ENCODE peak calls at places on chromosome 5, in ten cellular contexts. G, Z, R, M, D, J, V, K, A and F are unnamed samples.

GRCh38 chr5:28862860-28863196 is 1824.4 kb upstream of the CDH9 start:
- DNase-seq in G (no peak), Z (no peak), R (no peak), M (no peak), D (no peak), J (peak; percentile 18), V (no peak), K (no peak), A (no peak), F (no peak)

GRCh38 chr5:91443761-91444467 is 60.8 kb upstream of the ARRDC3 start:
- DNase-seq in G (no peak), Z (no peak), R (no peak), M (no peak), D (no peak), J (no peak), V (no peak), K (no peak), A (no peak), F (no peak)

GRCh38 chr5:146165469-146165868 is 17.0 kb downstream of the LARS1 start:
- DNase-seq in G (no peak), Z (no peak), R (no peak), M (no peak), D (no peak), J (no peak), V (no peak), K (no peak), A (no peak), F (no peak)

GRCh38 chr5:10756539-10756938 is 4.5 kb downstream of the DAP start:
- DNase-seq in G (no peak), Z (no peak), R (peak; percentile 36), M (no peak), D (no peak), J (no peak), V (no peak), K (no peak), A (no peak), F (no peak)

GRCh38 chr5:171617268-171617667 is 168.3 kb upstream of the SMIM23 start:
- DNase-seq in G (no peak), Z (no peak), R (no peak), M (no peak), D (no peak), J (no peak), V (no peak), K (no peak), A (peak; percentile 38), F (no peak)

GRCh38 chr5:175896641-175897040 is 25.3 kb downstream of the CPLX2 start:
- DNase-seq in G (no peak), Z (no peak), R (no peak), M (no peak), D (no peak), J (no peak), V (no peak), K (no peak), A (no peak), F (no peak)

GRCh38 chr5:127898551-127899213 is 184.9 kb upstream of the SLC12A2 start:
- DNase-seq in G (no peak), Z (no peak), R (no peak), M (no peak), D (no peak), J (no peak), V (no peak), K (no peak), A (no peak), F (no peak)

GRCh38 chr5:39191216-39191615 is 28.1 kb downstream of the FYB1 start:
- DNase-seq in G (no peak), Z (no peak), R (no peak), M (peak; percentile 12), D (no peak), J (no peak), V (no peak), K (peak; percentile 13), A (no peak), F (no peak)

GRCh38 chr5:170920196-170920595 is 58.4 kb downstream of the RANBP17 start:
- DNase-seq in G (no peak), Z (no peak), R (no peak), M (no peak), D (no peak), J (no peak), V (no peak), K (no peak), A (no peak), F (no peak)

GRCh38 chr5:78771260-78772240 is 123.0 kb upstream of the LHFPL2 start:
- DNase-seq in G (no peak), Z (no peak), R (no peak), M (no peak), D (peak; percentile 66), J (no peak), V (no peak), K (peak; percentile 38), A (no peak), F (peak; percentile 71)
- TF ChIP-seq EP300 in G (no peak), Z (no peak), R (no peak), M (no peak), D (no peak), J (no peak), V (no peak), K (peak; percentile 98), A (no peak), F (no peak)

GRCh38 chr5:148486456-148486855 is 102.7 kb downstream of the FBXO38 start:
- DNase-seq in G (no peak), Z (no peak), R (no peak), M (no peak), D (no peak), J (no peak), V (no peak), K (no peak), A (no peak), F (no peak)

GRCh38 chr5:148482196-148482595 is 98.4 kb downstream of the FBXO38 start:
- DNase-seq in G (no peak), Z (no peak), R (no peak), M (no peak), D (no peak), J (no peak), V (no peak), K (no peak), A (no peak), F (no peak)

GRCh38 chr5:148483750-148484149 is 100.0 kb downstream of the FBXO38 start:
- DNase-seq in G (no peak), Z (no peak), R (no peak), M (no peak), D (no peak), J (no peak), V (no peak), K (no peak), A (no peak), F (no peak)

GRCh38 chr5:148484651-148485050 is 100.9 kb downstream of the FBXO38 start:
- DNase-seq in G (no peak), Z (no peak), R (no peak), M (no peak), D (no peak), J (no peak), V (no peak), K (no peak), A (no peak), F (no peak)

DNA sequence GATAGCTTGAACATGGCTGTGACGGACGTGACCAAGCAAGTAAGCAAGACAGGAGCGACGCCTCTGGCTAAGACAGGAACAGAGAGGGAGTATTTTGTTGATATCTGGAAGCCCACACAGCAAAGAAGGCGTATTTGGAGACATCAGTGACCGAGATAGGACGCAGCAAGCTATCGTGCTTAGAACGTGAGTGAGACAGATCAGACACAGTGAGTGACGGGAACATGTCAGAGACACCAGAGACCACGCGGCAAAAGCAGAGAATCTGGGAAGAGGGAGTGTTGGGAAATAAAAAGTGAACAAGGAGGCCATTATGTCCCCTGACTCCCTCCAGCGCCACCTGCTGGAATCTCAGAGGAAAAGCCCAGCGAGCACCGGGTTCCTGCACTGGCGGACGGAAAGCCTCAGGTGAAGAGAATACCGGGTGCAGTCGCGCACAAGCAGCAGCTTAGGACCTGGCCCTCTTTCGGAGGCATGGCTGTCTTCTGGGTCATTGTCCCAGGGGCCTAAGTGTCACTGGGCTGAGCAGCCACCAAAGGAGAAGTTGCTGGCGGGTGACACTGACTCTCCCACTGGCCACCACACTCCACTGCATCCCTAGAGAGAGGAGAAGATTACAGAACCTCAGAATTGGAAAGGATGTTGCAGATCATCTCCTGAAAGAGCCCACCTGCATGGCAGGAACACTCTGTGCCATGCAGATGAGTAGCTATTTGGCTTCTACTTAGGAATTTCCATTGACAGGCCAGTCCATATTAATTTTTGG is 99.1 kb downstream of the FBXO38 start:
- DNase-seq in G (peak; percentile 25), Z (peak; percentile 49), R (peak; percentile 1), M (no peak), D (peak; percentile 58), J (peak; percentile 67), V (peak; percentile 66), K (peak; percentile 77), A (no peak), F (peak; percentile 28)
- TF ChIP-seq CTCF in G (peak; percentile 65), Z (peak; percentile 83), R (peak; percentile 74), M (peak; percentile 50), D (peak; percentile 54), J (peak; percentile 79), V (peak; percentile 75), K (peak; percentile 94), A (no peak), F (peak; percentile 25)

DNA sequence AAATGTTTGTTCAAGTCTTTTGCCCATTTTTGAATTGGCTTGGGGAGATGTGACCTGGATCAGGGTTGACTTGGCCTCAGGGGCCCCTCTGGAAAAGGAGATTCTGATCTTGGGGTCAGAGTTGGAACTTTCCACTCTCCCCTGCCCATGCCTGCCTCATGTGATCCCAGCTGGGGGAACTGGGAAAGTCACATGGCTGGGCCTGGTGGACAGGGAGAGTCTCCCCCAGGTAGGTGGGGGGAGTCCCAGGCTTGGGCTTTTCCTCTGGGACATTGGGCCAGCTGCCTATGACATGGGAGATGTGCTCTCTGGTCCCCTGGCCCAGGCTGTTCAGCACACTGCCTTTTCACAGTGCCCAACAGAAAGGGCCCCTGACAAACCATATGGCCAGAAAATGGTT is 60.7 kb downstream of the NDST1 start:
- DNase-seq in G (no peak), Z (no peak), R (no peak), M (no peak), D (no peak), J (no peak), V (no peak), K (no peak), A (no peak), F (no peak)
- TF ChIP-seq POLR2AphosphoS5 in G (no peak), Z (no peak), R (no peak), M (no peak), D (no peak), J (no peak), V (no peak), K (no peak), A (no peak), F (no peak)

DNA sequence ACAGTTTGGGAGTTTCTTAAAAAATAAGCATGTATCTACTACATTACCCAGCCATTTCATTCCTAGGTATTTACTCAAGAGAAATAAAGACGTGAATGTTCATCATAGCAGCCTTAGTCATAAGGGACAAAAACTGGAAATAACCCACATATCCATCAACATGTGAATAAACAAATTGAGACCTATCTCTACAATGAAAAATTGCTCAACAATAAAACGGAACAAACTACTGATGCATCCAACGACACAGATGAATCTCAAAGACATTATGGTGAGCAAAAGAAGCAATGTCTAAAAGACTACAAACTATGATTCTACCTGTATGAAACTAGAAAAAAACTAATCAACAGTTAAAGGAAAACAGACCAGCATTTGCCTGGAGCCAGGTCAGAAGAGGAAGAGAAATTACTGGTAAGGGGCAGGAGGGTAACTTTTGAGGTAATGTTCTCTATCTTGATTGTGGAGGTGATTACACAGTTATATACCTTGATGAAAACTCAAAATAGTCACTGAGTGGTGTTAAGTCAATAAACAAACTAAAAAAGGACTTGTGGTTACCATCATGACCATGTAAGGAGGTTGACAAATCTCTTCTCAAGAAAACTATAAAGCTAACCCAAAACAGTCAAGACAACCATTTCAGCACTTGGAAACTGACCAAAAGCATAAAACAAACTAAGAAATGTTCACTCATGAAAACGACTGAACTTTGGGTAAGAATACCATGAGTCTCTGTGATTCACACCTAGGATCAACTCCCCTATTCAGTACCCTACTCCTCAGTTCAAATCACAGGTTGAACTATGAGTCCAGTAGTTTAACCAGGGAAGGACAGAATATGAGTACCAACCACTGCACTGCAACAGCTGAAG is 10.4 kb downstream of the UIMC1 start:
- DNase-seq in G (no peak), Z (no peak), R (peak; percentile 48), M (no peak), D (no peak), J (no peak), V (no peak), K (no peak), A (no peak), F (no peak)
- TF ChIP-seq EP300 in G (no peak), Z (no peak), R (no peak), M (no peak), D (no peak), J (no peak), V (no peak), K (no peak), A (no peak), F (no peak)